ENCODE peak calls at places on chromosomes 13 and 19, in four cellular contexts. One of them, this sample, is unnamed.

GRCh38 chr13:112854321-112854720 is 114.7 kb upstream of the MCF2L start:
- DNase-seq in GM23338: no peak
- DNase-seq in AG10803: no peak
- DNase-seq in mesothelial cell of epicardium: no peak
- DNase-seq in this sample: no peak

GRCh38 chr19:14954071-14954655 is 12.9 kb downstream of the OR7C2 start:
- DNase-seq in AG10803: no peak
- DNase-seq in GM23338: peak; percentile 85
- DNase-seq in mesothelial cell of epicardium: no peak
- DNase-seq in this sample: no peak

GRCh38 chr13:20451397-20451796 is 74.3 kb downstream of the CRYL1 start:
- DNase-seq in AG10803: no peak
- DNase-seq in mesothelial cell of epicardium: no peak
- DNase-seq in GM23338: no peak
- DNase-seq in this sample: no peak

GRCh38 chr13:114134111-114134943 is 1.9 kb upstream of the RASA3 start:
- DNase-seq in GM23338: peak; percentile 44
- DNase-seq in mesothelial cell of epicardium: no peak
- DNase-seq in AG10803: no peak
- DNase-seq in this sample: no peak

GRCh38 chr19:27974082-27974513 is 1238.9 kb downstream of the UQCRFS1 start:
- DNase-seq in AG10803: peak; percentile 42
- DNase-seq in GM23338: peak; percentile 76
- DNase-seq in mesothelial cell of epicardium: peak; percentile 49
- DNase-seq in this sample: no peak

GRCh38 chr19:53991224-53992113 is at the start of gene CACNG6:
- DNase-seq in mesothelial cell of epicardium: no peak
- DNase-seq in GM23338: peak; percentile 86
- DNase-seq in AG10803: no peak
- DNase-seq in this sample: no peak

GRCh38 chr19:24054044-24054935 is 32.7 kb upstream of the ZNF254 start:
- DNase-seq in GM23338: no peak
- DNase-seq in mesothelial cell of epicardium: no peak
- DNase-seq in AG10803: peak; percentile 84
- DNase-seq in this sample: no peak

GRCh38 chr19:47283405-47284059 is 8.8 kb downstream of the INAFM1 start:
- DNase-seq in GM23338: no peak
- DNase-seq in AG10803: no peak
- DNase-seq in mesothelial cell of epicardium: no peak
- DNase-seq in this sample: no peak

GRCh38 chr19:41705393-41706174 is 2.8 kb upstream of the CEACAM5 start:
- DNase-seq in GM23338: peak; percentile 80
- DNase-seq in mesothelial cell of epicardium: peak; percentile 17
- DNase-seq in AG10803: no peak
- DNase-seq in this sample: no peak

GRCh38 chr13:112815871-112816270 is 126.0 kb downstream of the ATP11A start:
- DNase-seq in GM23338: no peak
- DNase-seq in AG10803: no peak
- DNase-seq in mesothelial cell of epicardium: no peak
- DNase-seq in this sample: no peak

GRCh38 chr19:47374876-47375693 is 26.0 kb downstream of the DHX34 start:
- DNase-seq in mesothelial cell of epicardium: no peak
- DNase-seq in GM23338: no peak
- DNase-seq in AG10803: no peak
- DNase-seq in this sample: no peak

GRCh38 chr19:38183227-38183914 is 40.7 kb downstream of the DPF1 start:
- DNase-seq in GM23338: peak; percentile 89
- DNase-seq in mesothelial cell of epicardium: peak; percentile 62
- DNase-seq in AG10803: peak; percentile 6
- DNase-seq in this sample: no peak

GRCh38 chr19:5225486-5226345 is 114.9 kb downstream of the PTPRS start:
- DNase-seq in mesothelial cell of epicardium: no peak
- DNase-seq in GM23338: peak; percentile 75
- DNase-seq in AG10803: no peak
- DNase-seq in this sample: no peak
- TF ChIP-seq CTCF in mesothelial cell of epicardium: peak; percentile 29
- TF ChIP-seq CTCF in GM23338: peak; percentile 92
- TF ChIP-seq CTCF in AG10803: peak; percentile 45
- TF ChIP-seq CTCF in this sample: no peak

DNA sequence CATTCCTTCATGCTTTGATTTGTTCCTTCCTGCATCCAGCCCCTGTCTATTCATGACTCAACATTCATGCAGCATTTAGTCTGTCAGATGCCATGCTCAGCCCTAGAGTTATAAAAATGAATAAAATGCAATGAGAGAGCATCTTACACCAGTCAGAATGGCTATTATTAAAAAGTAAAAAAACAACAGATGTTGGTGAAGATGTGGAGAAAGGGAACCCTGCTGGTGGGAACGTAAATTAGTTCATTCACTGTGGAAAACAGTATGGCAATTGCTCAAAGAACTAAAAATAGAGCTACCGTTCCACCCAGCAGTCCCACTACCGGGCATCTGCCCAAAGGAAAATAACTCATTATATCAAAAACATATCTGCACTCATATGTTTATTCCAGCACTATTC is 70.0 kb upstream of the GTF3A start:
- DNase-seq in GM23338: no peak
- DNase-seq in AG10803: peak; percentile 69
- DNase-seq in mesothelial cell of epicardium: no peak
- DNase-seq in this sample: no peak
- TF ChIP-seq CTCF in GM23338: no peak
- TF ChIP-seq CTCF in AG10803: peak; percentile 41
- TF ChIP-seq CTCF in mesothelial cell of epicardium: no peak
- TF ChIP-seq CTCF in this sample: no peak

GRCh38 chr19:5036733-5037681 is 68.1 kb downstream of the KDM4B start:
- DNase-seq in mesothelial cell of epicardium: no peak
- DNase-seq in GM23338: no peak
- DNase-seq in AG10803: peak; percentile 61
- DNase-seq in this sample: no peak

GRCh38 chr19:5040544-5041167 is 71.7 kb downstream of the KDM4B start:
- DNase-seq in AG10803: no peak
- DNase-seq in mesothelial cell of epicardium: no peak
- DNase-seq in GM23338: no peak
- DNase-seq in this sample: no peak

GRCh38 chr19:5039642-5040543 is 71.0 kb downstream of the KDM4B start:
- DNase-seq in AG10803: no peak
- DNase-seq in GM23338: no peak
- DNase-seq in mesothelial cell of epicardium: no peak
- DNase-seq in this sample: no peak

GRCh38 chr19:5037936-5038335 is 69.0 kb downstream of the KDM4B start:
- DNase-seq in AG10803: no peak
- DNase-seq in GM23338: no peak
- DNase-seq in mesothelial cell of epicardium: no peak
- DNase-seq in this sample: no peak

GRCh38 chr19:5038631-5039271 is 69.8 kb downstream of the KDM4B start:
- DNase-seq in AG10803: peak; percentile 40
- DNase-seq in GM23338: peak; percentile 74
- DNase-seq in mesothelial cell of epicardium: no peak
- DNase-seq in this sample: no peak
- TF ChIP-seq CTCF in AG10803: peak; percentile 68
- TF ChIP-seq CTCF in GM23338: peak; percentile 59
- TF ChIP-seq CTCF in mesothelial cell of epicardium: no peak
- TF ChIP-seq CTCF in this sample: no peak

DNA sequence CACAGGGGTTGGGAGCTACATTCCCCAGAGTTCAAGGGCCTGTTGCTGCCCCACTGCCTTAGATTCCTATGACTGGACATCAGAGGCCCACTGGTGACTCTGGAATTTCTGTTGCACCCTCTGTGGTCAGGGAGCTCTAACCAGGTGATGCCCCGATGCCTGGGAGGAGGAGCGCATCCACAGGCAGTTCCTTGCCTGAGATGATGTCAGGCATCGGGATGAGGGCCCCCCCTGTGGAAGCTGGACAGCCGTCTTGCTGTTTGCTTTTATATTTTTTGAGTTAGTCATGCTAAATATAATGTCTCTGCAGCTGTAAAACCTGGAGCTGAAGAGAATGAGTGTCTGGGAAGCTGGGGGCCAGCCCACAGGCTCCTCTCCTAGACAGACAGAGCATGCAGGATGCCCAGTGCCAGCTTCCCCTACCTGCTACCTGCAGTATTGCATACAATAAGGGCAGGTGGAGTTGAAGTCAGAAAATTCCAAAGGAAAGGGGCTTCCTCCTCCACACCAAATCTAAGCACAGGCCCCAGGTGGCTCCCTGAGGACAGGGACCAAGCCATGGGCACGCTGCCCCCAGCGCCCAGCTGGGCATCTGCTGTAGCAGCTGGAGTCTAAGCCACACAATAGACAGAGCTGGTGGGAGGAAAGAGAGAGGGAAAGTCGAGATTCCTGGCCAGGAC is 16.2 kb downstream of the COL4A2 start:
- DNase-seq in GM23338: peak; percentile 67
- DNase-seq in mesothelial cell of epicardium: no peak
- DNase-seq in AG10803: peak; percentile 89
- DNase-seq in this sample: no peak
- TF ChIP-seq CTCF in GM23338: no peak
- TF ChIP-seq CTCF in mesothelial cell of epicardium: peak; percentile 31
- TF ChIP-seq CTCF in AG10803: peak; percentile 5
- TF ChIP-seq CTCF in this sample: no peak

This sample was measured in omental fat pad.